ENCODE peak calls at places on chromosome 9, in eight cellular contexts. L is H4; M is NCI-H1092 treated with DMSO at 0.1 percent for 48 hours; B is central memory CD4-positive, alpha-beta T cell; O is fibroblast of pulmonary artery; V is cardiac fibroblast; G is psoas muscle; K is activated CD4-positive, alpha-beta T cell treated with anti-CD3 and anti-CD28 coated beads, Interleukin-2, amount 50 U/mL, for 4 hours. P is an unnamed sample.

GRCh38 chr9:76403352-76403751 is 9.1 kb upstream of the RFK start:
- DNase-seq in V (peak), O (peak), M (peak), L (peak), K (no peak), G (no peak), B (peak), P (peak)

GRCh38 chr9:123997665-123998277 is 13.8 kb upstream of the LHX2 start:
- DNase-seq in M (no peak), V (peak), B (no peak), O (peak), K (no peak), G (peak), L (no peak), P (no peak)

GRCh38 chr9:127683723-127684122 is 23.1 kb upstream of the CFAP157 start:
- DNase-seq in M (no peak), B (no peak), K (no peak), O (peak), G (no peak), L (no peak), V (no peak), P (no peak)

GRCh38 chr9:6488395-6488794 is 75.4 kb downstream of the UHRF2 start:
- DNase-seq in O (no peak), B (no peak), M (no peak), K (no peak), V (no peak), L (no peak), G (no peak), P (no peak)

GRCh38 chr9:33161011-33161588 is 6.0 kb downstream of the B4GALT1 start:
- DNase-seq in L (peak), K (peak), O (peak), V (peak), B (peak), G (peak), M (no peak), P (peak)

GRCh38 chr9:96522371-96522770 is 72.4 kb downstream of the HABP4 start:
- DNase-seq in B (peak), V (no peak), G (no peak), L (no peak), K (no peak), M (no peak), O (no peak), P (peak)

GRCh38 chr9:129252937-129253819 is 75.1 kb upstream of the IER5L start:
- DNase-seq in V (no peak), B (no peak), L (no peak), K (no peak), O (no peak), M (no peak), G (peak), P (no peak)

GRCh38 chr9:128096614-128097013 is 28.6 kb downstream of the SLC25A25 start:
- DNase-seq in K (no peak), O (no peak), L (no peak), M (no peak), V (no peak), G (no peak), B (no peak), P (no peak)

GRCh38 chr9:89595646-89596045 is 9.2 kb upstream of the GADD45G start:
- DNase-seq in G (no peak), O (no peak), K (no peak), V (no peak), M (no peak), B (no peak), L (no peak), P (no peak)

GRCh38 chr9:97970106-97970505 is 13.0 kb upstream of the ANP32B start:
- DNase-seq in B (no peak), G (no peak), V (no peak), L (no peak), K (no peak), O (no peak), M (no peak), P (no peak)

GRCh38 chr9:125959980-125960619 is 212.9 kb downstream of the PBX3 start:
- DNase-seq in L (no peak), K (no peak), G (no peak), O (no peak), V (peak), M (no peak), B (no peak), P (no peak)

GRCh38 chr9:133135193-133135745 is 14.2 kb upstream of the RALGDS start:
- DNase-seq in O (peak), L (peak), V (peak), M (peak), K (peak), B (peak), G (peak), P (peak)

GRCh38 chr9:13939129-13939528 is 374.8 kb downstream of the NFIB start:
- DNase-seq in G (no peak), L (peak), O (peak), V (peak), B (no peak), K (no peak), M (no peak), P (no peak)

GRCh38 chr9:81031422-81032029 is 657.8 kb downstream of the TLE1 start:
- DNase-seq in L (peak), V (no peak), G (no peak), M (no peak), O (no peak), K (no peak), B (no peak), P (no peak)

GRCh38 chr9:85401998-85402397 is 339.8 kb downstream of the AGTPBP1 start:
- DNase-seq in G (no peak), M (no peak), K (no peak), B (no peak), L (no peak), V (no peak), O (no peak), P (peak)

GRCh38 chr9:84667571-84668203 is 1.8 kb upstream of the NTRK2 start:
- DNase-seq in B (no peak), G (no peak), V (peak), L (no peak), K (no peak), M (no peak), O (peak), P (peak)

GRCh38 chr9:121650220-121651013 is 1.0 kb upstream of the DAB2IP start:
- DNase-seq in M (peak), B (no peak), L (peak), V (peak), K (no peak), O (peak), G (peak), P (peak)

P was measured in SW480.